ENCODE peak calls at places on chromosomes 12 and 14, in five cellular contexts. W is trophoblast cell, C is neuronal stem cell, U is IMR-90, E is mesenchymal stem cell. O is an unnamed sample.

GRCh38 chr14:81565441-81566290 is 32.0 kb upstream of the SEL1L start:
- DNase-seq in C (peak), E (peak), W (peak), U (no peak), O (peak)

GRCh38 chr12:39199371-39199770 is 243.5 kb downstream of the KIF21A start:
- DNase-seq in E (peak), W (peak), U (no peak), C (no peak), O (peak)

GRCh38 chr14:101737414-101738367 is 23.8 kb upstream of the PPP2R5C start:
- DNase-seq in C (no peak), U (no peak), E (no peak), W (no peak), O (no peak)

GRCh38 chr12:113805201-113805600 is 160.9 kb downstream of the RBM19 start:
- DNase-seq in W (no peak), U (no peak), C (no peak), E (no peak), O (no peak)

GRCh38 chr14:102116361-102117180 is 23.1 kb upstream of the WDR20 start:
- DNase-seq in C (no peak), W (no peak), E (no peak), U (no peak), O (no peak)

GRCh38 chr12:104873374-104873773 is 84.7 kb downstream of the SLC41A2 start:
- DNase-seq in U (peak), E (no peak), C (no peak), W (no peak), O (no peak)

GRCh38 chr14:74238974-74239847 is at the start of gene VSX2:
- DNase-seq in W (no peak), E (no peak), U (no peak), C (no peak), O (peak)

GRCh38 chr12:132152411-132152821 is 8.2 kb downstream of the NOC4L start:
- DNase-seq in E (no peak), W (no peak), C (no peak), U (no peak), O (no peak)

GRCh38 chr12:120820885-120821510 is 83.2 kb downstream of the SPPL3 start:
- DNase-seq in C (no peak), E (no peak), U (no peak), W (no peak), O (no peak)

GRCh38 chr12:3564861-3565260 is 73.9 kb downstream of the PRMT8 start:
- DNase-seq in C (no peak), U (no peak), W (no peak), E (no peak), O (no peak)

GRCh38 chr12:27024291-27024690 is 1.9 kb downstream of the MED21 start:
- DNase-seq in W (no peak), E (no peak), U (peak), C (no peak), O (no peak)

GRCh38 chr14:100586520-100587247 is 533 bp downstream of the BEGAIN start:
- DNase-seq in C (no peak), E (no peak), U (no peak), W (no peak), O (no peak)

GRCh38 chr14:34912182-34912581 is 37.0 kb upstream of the BAZ1A start:
- DNase-seq in C (no peak), E (no peak), U (no peak), W (no peak), O (peak)

GRCh38 chr12:59940676-59941342 is 345.0 kb downstream of the SLC16A7 start:
- DNase-seq in E (no peak), U (no peak), C (no peak), W (no peak), O (peak)

GRCh38 chr12:113467154-113467513 is 4.5 kb downstream of the LHX5 start:
- DNase-seq in C (no peak), U (no peak), W (no peak), E (no peak), O (no peak)

GRCh38 chr14:55451950-55452349 is 11.5 kb upstream of the TBPL2 start:
- DNase-seq in C (no peak), U (no peak), E (no peak), W (no peak), O (no peak)

GRCh38 chr12:57621497-57622292 is 10.5 kb downstream of the ARHGEF25 start:
- DNase-seq in E (peak), W (peak), U (peak), C (no peak), O (peak)

GRCh38 chr14:70881549-70882174 is 25.6 kb upstream of the PCNX1 start:
- DNase-seq in U (no peak), W (no peak), E (no peak), C (no peak), O (no peak)

GRCh38 chr14:60561845-60562746 is 53.1 kb downstream of the SIX6 start:
- DNase-seq in U (peak), E (peak), W (peak), C (peak), O (peak)

GRCh38 chr12:111034148-111034910 is 114.0 kb upstream of the MYL2 start:
- DNase-seq in W (no peak), C (peak), U (no peak), E (no peak), O (peak)

GRCh38 chr14:32933623-32933942 is 5.1 kb upstream of the NPAS3 start:
- DNase-seq in U (no peak), W (peak), C (peak), E (peak), O (peak)

GRCh38 chr12:14256139-14256538 is 109.3 kb upstream of the ATF7IP start:
- DNase-seq in U (peak), C (no peak), W (peak), E (peak), O (no peak)

GRCh38 chr12:47990351-47991105 is 13.7 kb downstream of the COL2A1 start:
- DNase-seq in W (no peak), C (no peak), E (no peak), U (peak), O (no peak)

GRCh38 chr14:34707722-34708121 is 6.7 kb downstream of the CFL2 start:
- DNase-seq in U (no peak), W (no peak), E (no peak), C (no peak), O (no peak)

GRCh38 chr14:34583525-34583924 is 44.0 kb upstream of the EAPP start:
- DNase-seq in U (no peak), W (no peak), C (no peak), E (no peak), O (no peak)

GRCh38 chr14:24430682-24431568 is 1.2 kb downstream of the KHNYN start:
- DNase-seq in W (peak), U (peak), C (no peak), E (peak), O (peak)

GRCh38 chr14:45838597-45838996 is 585.6 kb upstream of the MIS18BP1 start:
- DNase-seq in E (peak), W (peak), C (no peak), U (no peak), O (peak)

GRCh38 chr12:2183556-2184541 is 131.1 kb downstream of the CACNA1C start:
- DNase-seq in C (peak), W (peak), U (peak), E (peak), O (peak)

GRCh38 chr12:15602051-15602672 is 187.0 kb downstream of the EPS8 start:
- DNase-seq in U (peak), C (no peak), W (no peak), E (no peak), O (no peak)

GRCh38 chr14:102462391-102462790 is 47.2 kb downstream of the ANKRD9 start:
- DNase-seq in C (no peak), U (peak), W (no peak), E (no peak), O (no peak)

GRCh38 chr14:74506408-74506807 is 12.8 kb downstream of the ISCA2 start:
- DNase-seq in E (no peak), U (no peak), C (no peak), W (no peak), O (no peak)

DNA sequence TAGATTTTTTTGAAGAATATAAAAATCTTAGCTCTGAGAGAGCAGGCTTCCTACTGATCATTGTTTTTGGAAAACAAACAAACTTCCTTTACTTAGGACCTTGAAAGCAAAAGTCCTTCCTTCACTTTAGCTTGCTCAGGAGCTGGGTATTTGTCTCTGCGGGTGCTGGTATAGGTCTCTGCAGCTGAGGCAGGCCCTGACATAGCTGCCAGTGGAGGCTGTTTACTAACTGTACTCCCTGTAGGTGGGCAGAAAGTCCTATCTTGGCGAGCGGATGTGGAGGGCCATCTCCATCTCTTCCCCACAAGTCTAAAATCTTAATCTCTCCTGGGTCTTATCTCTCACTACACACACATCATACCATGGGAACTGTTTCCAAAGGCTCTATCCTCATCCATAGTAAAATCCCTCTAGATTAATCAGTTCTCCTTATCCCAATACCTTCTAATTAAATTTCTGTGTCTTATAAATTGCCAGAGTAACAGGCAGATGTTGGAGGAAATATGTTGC is 4.1 kb upstream of the MIA2 start:
- DNase-seq in U (no peak), E (no peak), C (no peak), W (no peak), O (no peak)
- H3K4ac ChIP-seq in U (no peak), E (no peak), C (no peak), W (no peak), O (no peak)

GRCh38 chr12:24394246-24394645 is 444.8 kb upstream of the SOX5 start:
- DNase-seq in C (no peak), W (no peak), E (no peak), U (no peak), O (no peak)

GRCh38 chr12:24398605-24399004 is 449.1 kb upstream of the SOX5 start:
- DNase-seq in U (peak), E (no peak), W (no peak), C (no peak), O (no peak)

GRCh38 chr12:24393105-24393504 is 443.6 kb upstream of the SOX5 start:
- DNase-seq in E (no peak), W (no peak), U (no peak), C (no peak), O (no peak)

GRCh38 chr12:24396266-24396665 is 446.8 kb upstream of the SOX5 start:
- DNase-seq in W (no peak), C (no peak), E (no peak), U (no peak), O (no peak)
- H3K4me3 ChIP-seq in W (no peak), C (no peak), E (no peak), U (no peak), O (no peak)

GRCh38 chr12:51865470-51865745 is 16.9 kb upstream of the FIGNL2 start:
- DNase-seq in W (no peak), C (no peak), E (no peak), U (no peak), O (no peak)
- H3K4ac ChIP-seq in W (no peak), C (no peak), E (no peak), U (no peak), O (no peak)

DNA sequence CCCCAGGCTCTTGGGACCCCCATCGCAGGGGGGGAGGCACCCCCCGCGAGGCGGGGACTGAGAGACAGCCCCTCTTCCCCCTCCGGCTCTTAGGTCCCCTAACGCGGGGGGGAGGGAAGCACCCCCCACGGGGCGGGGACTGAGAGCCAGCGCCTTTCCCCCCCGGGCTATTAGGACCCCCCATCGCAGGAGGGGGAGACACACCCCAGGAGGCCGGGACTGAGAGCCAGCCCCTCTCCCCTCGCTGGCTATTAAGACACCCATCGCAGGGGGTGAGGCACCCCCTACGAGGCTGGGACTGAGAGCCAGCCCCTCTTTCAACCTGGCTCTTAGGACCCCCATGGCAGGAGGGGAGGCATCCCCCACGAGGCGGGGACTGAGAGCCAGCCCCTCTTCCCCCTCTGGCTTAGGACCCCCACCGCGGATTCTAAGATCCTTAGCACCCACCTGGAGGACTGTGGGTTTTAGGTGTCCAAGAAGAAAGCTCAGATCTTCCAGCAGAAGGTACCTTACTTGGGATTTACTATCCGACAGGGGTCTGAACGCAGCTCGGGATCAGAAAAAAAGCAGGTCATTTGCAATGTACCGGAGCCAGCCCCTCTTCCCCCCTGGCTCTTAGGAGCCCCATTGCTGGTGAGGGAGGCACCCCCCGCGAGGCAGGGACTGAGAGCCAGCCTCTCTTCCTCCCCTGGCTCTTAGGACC is 197.8 kb upstream of the PZP start:
- DNase-seq in E (no peak), W (no peak), U (no peak), C (no peak), O (peak)
- H3K4me3 ChIP-seq in E (no peak), W (no peak), U (no peak), C (peak), O (no peak)